ENCODE peak calls at places on chromosome 4, in four cellular contexts. O is stimulated activated CD4-positive, alpha-beta T cell treated with anti-CD3 and anti-CD28 coated beads, Interleukin-15, amount 100 ng/mL, for 24 hours; X is T-helper 2 cell; J is progenitor cell of endocrine pancreas. S is an unnamed sample.

GRCh38 chr4:80264352-80264647 is 2.2 kb upstream of the FGF5 start:
- DNase-seq in O (no peak), X (no peak), J (no peak), S (no peak)

GRCh38 chr4:164748375-164748774 is 5.6 kb upstream of the SMIM31 start:
- DNase-seq in O (no peak), X (no peak), J (no peak), S (no peak)

GRCh38 chr4:40736910-40737309 is 12.8 kb upstream of the NSUN7 start:
- DNase-seq in O (no peak), X (no peak), J (no peak), S (no peak)

GRCh38 chr4:55318135-55318534 is 27.9 kb upstream of the SRD5A3 start:
- DNase-seq in O (peak; percentile 30), X (no peak), J (no peak), S (no peak)

GRCh38 chr4:140926672-140927071 is 170.5 kb upstream of the TBC1D9 start:
- DNase-seq in O (no peak), X (no peak), J (no peak), S (no peak)

GRCh38 chr4:40514409-40515025 is 115.1 kb downstream of the RBM47 start:
- DNase-seq in O (no peak), X (no peak), J (no peak), S (no peak)

GRCh38 chr4:24175707-24176106 is 285.9 kb upstream of the PPARGC1A start:
- DNase-seq in O (no peak), X (no peak), J (no peak), S (no peak)

GRCh38 chr4:158112612-158113011 is 60.2 kb downstream of the GASK1B start:
- DNase-seq in O (no peak), X (no peak), J (no peak), S (no peak)

GRCh38 chr4:130238121-130238520 is 1142.2 kb downstream of the C4orf33 start:
- DNase-seq in O (no peak), X (no peak), J (no peak), S (no peak)

GRCh38 chr4:142378179-142378578 is 467.9 kb downstream of the INPP4B start:
- DNase-seq in O (no peak), X (no peak), J (no peak), S (no peak)

GRCh38 chr4:168708108-168708507 is 211.3 kb downstream of the PALLD start:
- DNase-seq in O (no peak), X (no peak), J (no peak), S (no peak)

GRCh38 chr4:73275318-73275654 is 16.7 kb upstream of the ANKRD17 start:
- DNase-seq in O (no peak), X (no peak), J (no peak), S (no peak)

GRCh38 chr4:47122592-47123291 is 91.4 kb downstream of the GABRB1 start:
- DNase-seq in O (peak; percentile 48), X (no peak), J (peak; percentile 43), S (no peak)

GRCh38 chr4:139617702-139618490 is 47.7 kb upstream of the MGST2 start:
- DNase-seq in O (no peak), X (no peak), J (no peak), S (no peak)

GRCh38 chr4:102663073-102663472 is 97.7 kb downstream of the MANBA start:
- DNase-seq in O (no peak), X (no peak), J (no peak), S (no peak)

GRCh38 chr4:3179126-3179706 is 69.7 kb upstream of the MSANTD1 start:
- DNase-seq in O (no peak), X (no peak), J (no peak), S (no peak)

GRCh38 chr4:153374471-153374870 is 30.0 kb downstream of the MND1 start:
- DNase-seq in O (no peak), X (no peak), J (no peak), S (no peak)

GRCh38 chr4:107825072-107825789 is 499 bp downstream of the SGMS2 start:
- DNase-seq in O (no peak), X (no peak), J (peak; percentile 44), S (no peak)

GRCh38 chr4:9999956-10000551 is 21.2 kb downstream of the SLC2A9 start:
- DNase-seq in O (no peak), X (no peak), J (no peak), S (no peak)

GRCh38 chr4:89316931-89317366 is 9.3 kb upstream of the GPRIN3 start:
- DNase-seq in O (no peak), X (no peak), J (no peak), S (no peak)

GRCh38 chr4:105605493-105605892 is 53.1 kb downstream of the ARHGEF38 start:
- DNase-seq in O (no peak), X (no peak), J (no peak), S (no peak)

GRCh38 chr4:180493299-180493698 is 1749.9 kb upstream of the TENM3 start:
- DNase-seq in O (no peak), X (no peak), J (no peak), S (no peak)

GRCh38 chr4:39655866-39656265 is 17.2 kb upstream of the SMIM14 start:
- DNase-seq in O (no peak), X (no peak), J (no peak), S (no peak)

GRCh38 chr4:184368290-184368689 is 106.1 kb downstream of the IRF2 start:
- DNase-seq in O (no peak), X (no peak), J (no peak), S (no peak)

S was measured in T-helper 22 cell.